ENCODE peak calls at places on chromosome 12, in nine cellular contexts. H, O, J, Z, R, M, G, U and D are unnamed samples.

GRCh38 chr12:22529281-22530060 is 14.9 kb downstream of the C2CD5 start:
- DNase-seq in H (peak), O (peak), J (peak), Z (peak), R (peak), M (peak), G (peak), U (peak), D (no peak)

GRCh38 chr12:127829974-127830543 is 436.9 kb upstream of the TMEM132C start:
- DNase-seq in H (no peak), O (no peak), J (no peak), Z (peak), R (no peak), M (no peak), G (no peak), U (no peak), D (no peak)

GRCh38 chr12:105382771-105383632 is 52.5 kb downstream of the C12orf75 start:
- DNase-seq in H (peak), O (peak), J (peak), Z (peak), R (peak), M (peak), G (peak), U (peak), D (peak)

GRCh38 chr12:45745861-45746277 is 16.4 kb downstream of the ARID2 start:
- DNase-seq in H (no peak), O (peak), J (peak), Z (peak), R (peak), M (no peak), G (peak), U (no peak), D (no peak)

GRCh38 chr12:119069029-119069731 is 87.8 kb downstream of the SRRM4 start:
- DNase-seq in H (peak), O (no peak), J (no peak), Z (no peak), R (no peak), M (no peak), G (no peak), U (no peak), D (no peak)

GRCh38 chr12:6226002-6226700 is 26.0 kb downstream of the CD9 start:
- DNase-seq in H (peak), O (peak), J (peak), Z (no peak), R (no peak), M (no peak), G (peak), U (no peak), D (no peak)

GRCh38 chr12:89140580-89141236 is 211.6 kb downstream of the DUSP6 start:
- DNase-seq in H (no peak), O (no peak), J (peak), Z (no peak), R (no peak), M (no peak), G (peak), U (no peak), D (no peak)

GRCh38 chr12:104716183-104716571 is 241.9 kb downstream of the SLC41A2 start:
- DNase-seq in H (no peak), O (no peak), J (no peak), Z (no peak), R (no peak), M (no peak), G (no peak), U (no peak), D (no peak)

GRCh38 chr12:49028666-49029275 is 10.2 kb upstream of the PRKAG1 start:
- DNase-seq in H (no peak), O (no peak), J (no peak), Z (peak), R (no peak), M (no peak), G (no peak), U (no peak), D (no peak)

GRCh38 chr12:54689984-54690383 is 41.8 kb upstream of the DCD start:
- DNase-seq in H (peak), O (no peak), J (no peak), Z (no peak), R (peak), M (peak), G (peak), U (no peak), D (peak)

GRCh38 chr12:47383942-47384341 is 304.2 kb upstream of the AMIGO2 start:
- DNase-seq in H (no peak), O (peak), J (peak), Z (no peak), R (peak), M (no peak), G (peak), U (no peak), D (no peak)

GRCh38 chr12:16399110-16399509 is 51.7 kb downstream of the MGST1 start:
- DNase-seq in H (no peak), O (no peak), J (no peak), Z (no peak), R (no peak), M (no peak), G (no peak), U (no peak), D (no peak)

GRCh38 chr12:88571543-88571942 is 8.7 kb downstream of the KITLG start:
- DNase-seq in H (no peak), O (no peak), J (no peak), Z (no peak), R (no peak), M (no peak), G (peak), U (no peak), D (no peak)

GRCh38 chr12:115944851-115945496 is 332.5 kb downstream of the MED13L start:
- DNase-seq in H (no peak), O (no peak), J (no peak), Z (no peak), R (no peak), M (no peak), G (no peak), U (no peak), D (no peak)

GRCh38 chr12:38776657-38777056 is 128.7 kb downstream of the CPNE8 start:
- DNase-seq in H (no peak), O (no peak), J (no peak), Z (no peak), R (no peak), M (no peak), G (no peak), U (no peak), D (no peak)

GRCh38 chr12:118682656-118683055 is 298.7 kb upstream of the SRRM4 start:
- DNase-seq in H (no peak), O (no peak), J (no peak), Z (no peak), R (no peak), M (no peak), G (no peak), U (no peak), D (no peak)

GRCh38 chr12:40075458-40075857 is 30.4 kb downstream of the SLC2A13 start:
- DNase-seq in H (no peak), O (no peak), J (no peak), Z (no peak), R (no peak), M (no peak), G (no peak), U (no peak), D (no peak)

GRCh38 chr12:9241301-9241700 is 33.1 kb upstream of the PZP start:
- DNase-seq in H (no peak), O (no peak), J (no peak), Z (no peak), R (no peak), M (no peak), G (no peak), U (no peak), D (no peak)

GRCh38 chr12:89873745-89874144 is 165.1 kb upstream of the ATP2B1 start:
- DNase-seq in H (no peak), O (no peak), J (peak), Z (no peak), R (no peak), M (no peak), G (no peak), U (no peak), D (no peak)

GRCh38 chr12:16604853-16605252 is 1.1 kb downstream of the LMO3 start:
- DNase-seq in H (no peak), O (no peak), J (no peak), Z (peak), R (no peak), M (peak), G (no peak), U (no peak), D (no peak)

DNA sequence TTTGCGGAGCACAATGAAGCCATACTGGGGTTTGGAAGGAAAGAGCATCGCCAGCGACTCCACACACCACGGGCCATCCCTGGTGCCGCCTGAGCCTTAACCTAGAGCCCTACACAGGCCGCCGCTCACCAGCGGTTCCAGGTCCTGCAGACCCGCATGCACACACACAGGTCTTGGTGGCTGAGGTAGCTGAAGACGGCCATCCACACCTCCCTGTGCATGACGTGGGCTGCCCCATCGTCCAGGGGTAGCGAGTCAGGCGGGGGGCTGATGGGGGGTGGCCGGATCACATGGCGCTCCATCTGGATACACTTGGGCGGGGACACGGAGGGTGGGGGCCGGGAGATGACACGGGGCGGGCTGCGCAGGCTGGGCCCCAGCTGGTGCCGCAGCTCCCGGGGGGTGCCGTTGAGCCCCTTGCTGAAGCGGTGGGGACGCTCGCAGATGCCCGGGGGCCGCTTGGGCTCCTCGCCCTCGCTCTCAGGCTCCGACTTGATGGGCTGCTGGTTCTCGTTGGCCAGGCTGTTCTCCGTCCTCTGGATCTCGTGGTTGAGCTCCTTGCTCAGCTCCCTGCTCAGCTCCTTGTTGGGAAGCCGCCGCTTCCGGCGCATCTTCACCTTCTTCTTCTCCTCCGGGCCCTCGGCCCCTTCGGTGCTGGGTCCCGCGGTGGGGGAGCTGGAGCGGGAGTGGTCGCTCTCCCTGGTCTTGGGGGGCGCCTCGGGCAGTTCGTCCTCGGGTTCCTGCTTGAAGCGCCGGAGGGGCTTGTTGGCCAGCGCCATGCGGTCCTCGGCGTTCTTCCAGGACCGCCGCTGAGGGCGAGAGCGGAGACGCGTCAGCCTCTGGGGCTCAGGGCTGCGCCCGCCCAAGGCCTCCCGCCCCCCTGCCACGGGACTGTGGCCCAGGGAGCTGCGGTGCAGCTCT is 42.4 kb downstream of the RNF34 start:
- DNase-seq in H (no peak), O (no peak), J (no peak), Z (peak), R (no peak), M (no peak), G (no peak), U (no peak), D (no peak)
- H3K4me2 ChIP-seq in H (no peak), O (no peak), J (no peak), Z (no peak), R (no peak), M (no peak), G (no peak), U (no peak), D (no peak)

GRCh38 chr12:80406253-80406652 is 37.8 kb upstream of the PTPRQ start:
- DNase-seq in H (no peak), O (no peak), J (no peak), Z (no peak), R (no peak), M (no peak), G (no peak), U (no peak), D (no peak)

GRCh38 chr12:80404629-80405028 is 39.4 kb upstream of the PTPRQ start:
- DNase-seq in H (no peak), O (no peak), J (no peak), Z (no peak), R (no peak), M (no peak), G (no peak), U (no peak), D (no peak)

GRCh38 chr12:80400591-80400991 is 43.4 kb upstream of the PTPRQ start:
- DNase-seq in H (no peak), O (no peak), J (no peak), Z (peak), R (no peak), M (peak), G (no peak), U (no peak), D (no peak)
- H3K4me2 ChIP-seq in H (no peak), O (peak), J (peak), Z (peak), R (no peak), M (no peak), G (peak), U (no peak), D (no peak)

DNA sequence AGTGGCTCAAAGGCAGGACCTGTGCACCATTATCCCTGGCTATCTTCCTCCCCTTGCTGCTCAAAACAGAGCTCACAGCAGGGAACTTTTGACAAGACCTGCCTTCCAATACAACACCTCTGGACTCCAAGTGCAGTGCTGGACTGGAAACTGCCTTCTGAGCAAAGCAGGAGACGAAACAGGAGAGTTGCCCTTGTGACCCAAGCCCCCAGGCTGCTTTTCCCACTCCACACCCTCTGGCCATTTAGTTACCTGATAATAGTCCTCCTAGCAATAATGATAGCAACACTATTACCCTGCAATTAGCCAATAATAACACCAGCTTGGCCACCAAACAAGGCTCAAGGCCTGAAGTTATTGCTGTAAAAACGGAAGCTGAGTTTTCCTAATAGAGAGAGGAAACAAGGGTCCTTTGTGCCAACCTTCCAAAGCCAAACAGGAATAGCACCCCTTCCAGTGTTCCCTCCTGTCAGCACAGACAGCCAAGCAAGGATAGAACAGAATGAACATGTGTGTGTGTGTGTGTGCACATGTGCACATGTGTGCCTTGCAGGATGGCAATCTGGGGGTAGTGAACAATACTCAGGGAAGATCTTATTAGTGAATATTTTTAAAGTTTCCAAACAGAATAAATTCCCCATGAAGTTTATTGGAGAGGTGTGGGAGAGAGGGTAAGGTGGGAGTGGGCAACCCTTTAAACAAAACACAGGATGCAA is 9.2 kb upstream of the KRT73 start:
- DNase-seq in H (no peak), O (no peak), J (no peak), Z (no peak), R (no peak), M (no peak), G (no peak), U (no peak), D (no peak)
- H3K4me2 ChIP-seq in H (no peak), O (no peak), J (no peak), Z (no peak), R (no peak), M (no peak), G (no peak), U (no peak), D (no peak)

GRCh38 chr12:27525373-27525772 is 1.4 kb downstream of the PPFIBP1 start:
- DNase-seq in H (peak), O (peak), J (peak), Z (no peak), R (peak), M (peak), G (peak), U (no peak), D (no peak)

GRCh38 chr12:27523642-27524488 is at the start of gene PPFIBP1:
- DNase-seq in H (peak), O (peak), J (peak), Z (peak), R (peak), M (peak), G (peak), U (peak), D (peak)

GRCh38 chr12:27524489-27524835 is 456 bp downstream of the PPFIBP1 start:
- DNase-seq in H (no peak), O (no peak), J (no peak), Z (no peak), R (no peak), M (no peak), G (no peak), U (no peak), D (no peak)

GRCh38 chr12:27523305-27523641 is 733 bp upstream of the PPFIBP1 start:
- DNase-seq in H (no peak), O (no peak), J (no peak), Z (peak), R (no peak), M (peak), G (no peak), U (no peak), D (no peak)

DNA sequence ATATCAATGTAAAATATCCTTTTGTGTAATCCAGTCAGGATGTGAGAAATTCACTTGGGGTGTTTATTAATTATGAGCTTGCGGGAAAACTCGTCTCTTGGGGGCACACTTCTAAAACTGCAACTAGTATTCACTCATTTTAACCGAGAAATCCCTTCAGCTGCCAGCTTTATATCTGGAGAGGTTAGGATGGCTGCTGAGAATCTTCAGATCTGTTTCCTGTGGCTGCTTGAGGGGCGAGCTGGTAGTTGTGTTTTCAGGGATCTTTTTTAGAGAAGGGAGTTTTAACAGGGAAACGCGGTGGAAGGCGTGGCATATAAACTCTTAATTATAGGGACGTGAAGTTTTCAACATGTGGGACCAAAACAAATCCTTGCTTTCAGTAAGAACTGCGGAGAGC is 833 bp downstream of the PPFIBP1 start:
- DNase-seq in H (peak), O (no peak), J (peak), Z (no peak), R (peak), M (no peak), G (peak), U (no peak), D (peak)
- H3K4me2 ChIP-seq in H (peak), O (peak), J (peak), Z (peak), R (peak), M (peak), G (peak), U (peak), D (peak)

DNA sequence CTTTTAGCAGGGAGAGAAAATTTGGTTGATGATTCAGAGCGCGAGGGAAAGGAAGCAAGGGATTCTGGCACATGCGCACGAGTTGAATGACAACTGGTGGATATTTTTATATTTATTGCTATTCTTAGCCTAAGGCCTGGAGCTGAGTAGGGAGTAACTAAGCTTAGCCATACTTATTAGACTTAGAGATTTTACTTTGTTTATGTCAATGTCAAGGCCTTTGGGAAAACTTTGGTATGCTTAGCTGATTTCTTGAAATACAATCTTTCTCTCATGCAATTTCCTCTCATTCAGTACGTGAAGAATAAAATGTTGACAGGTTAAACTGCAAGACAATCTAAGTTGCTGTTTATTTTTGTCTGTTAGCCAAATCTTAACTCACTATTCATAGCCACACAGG is 101.1 kb downstream of the CRADD start:
- DNase-seq in H (peak), O (no peak), J (peak), Z (no peak), R (no peak), M (no peak), G (peak), U (no peak), D (no peak)
- H3K4me2 ChIP-seq in H (peak), O (no peak), J (peak), Z (peak), R (no peak), M (no peak), G (peak), U (peak), D (no peak)

DNA sequence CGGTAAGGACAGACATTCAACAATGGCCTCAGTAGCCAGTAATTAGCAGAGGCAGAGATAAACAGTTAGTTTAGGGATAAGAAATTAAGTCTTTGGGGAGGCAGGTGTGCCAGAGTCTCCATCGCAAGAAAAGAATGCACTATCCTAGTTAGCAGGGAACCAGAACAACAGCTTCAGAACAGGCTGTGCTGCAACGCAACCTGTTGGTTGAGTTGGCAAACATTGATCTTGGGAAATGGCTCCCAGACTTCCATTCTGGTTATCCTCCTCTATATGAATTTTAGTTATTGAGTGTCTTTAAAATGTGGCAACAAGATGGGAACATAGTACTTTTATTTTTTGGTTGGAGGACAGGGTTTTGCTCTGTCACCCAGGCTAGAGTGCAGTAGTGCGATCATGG is 12.3 kb upstream of the LEMD3 start:
- DNase-seq in H (no peak), O (no peak), J (no peak), Z (no peak), R (no peak), M (no peak), G (no peak), U (no peak), D (no peak)
- H3K4me2 ChIP-seq in H (no peak), O (no peak), J (no peak), Z (no peak), R (no peak), M (no peak), G (no peak), U (no peak), D (no peak)

GRCh38 chr12:818733-819132 is 66.4 kb downstream of the WNK1 start:
- DNase-seq in H (no peak), O (no peak), J (peak), Z (no peak), R (peak), M (no peak), G (peak), U (no peak), D (no peak)

GRCh38 chr12:817941-818600 is 65.7 kb downstream of the WNK1 start:
- DNase-seq in H (no peak), O (no peak), J (no peak), Z (no peak), R (no peak), M (no peak), G (no peak), U (no peak), D (no peak)

GRCh38 chr12:820336-820735 is 68.0 kb downstream of the WNK1 start:
- DNase-seq in H (no peak), O (no peak), J (no peak), Z (no peak), R (no peak), M (no peak), G (no peak), U (no peak), D (no peak)

GRCh38 chr12:828726-829395 is 76.5 kb downstream of the WNK1 start:
- DNase-seq in H (no peak), O (no peak), J (no peak), Z (no peak), R (no peak), M (no peak), G (no peak), U (no peak), D (no peak)

GRCh38 chr12:823043-823698 is 70.8 kb downstream of the WNK1 start:
- DNase-seq in H (no peak), O (no peak), J (no peak), Z (no peak), R (no peak), M (no peak), G (no peak), U (no peak), D (no peak)
- H3K4me2 ChIP-seq in H (no peak), O (no peak), J (no peak), Z (no peak), R (no peak), M (no peak), G (no peak), U (no peak), D (no peak)

GRCh38 chr12:120642086-120642485 is 1.7 kb downstream of the CABP1 start:
- DNase-seq in H (no peak), O (no peak), J (no peak), Z (no peak), R (no peak), M (no peak), G (no peak), U (no peak), D (no peak)
- H3K4me2 ChIP-seq in H (no peak), O (no peak), J (no peak), Z (no peak), R (no peak), M (peak), G (no peak), U (no peak), D (no peak)